ENCODE peak calls at places on chromosomes 11 and 22, in six cellular contexts. One of them, this sample, is unnamed.

GRCh38 chr11:86621854-86622253 is 50.6 kb downstream of the ME3 start:
- DNase-seq in neural crest cell: no peak
- DNase-seq in astrocyte of the spinal cord: no peak
- DNase-seq in heart right ventricle: no peak
- DNase-seq in Peyer's patch: no peak
- DNase-seq in chondrocyte: no peak
- DNase-seq in this sample: no peak

GRCh38 chr11:85756401-85757200 is 54.3 kb downstream of the SYTL2 start:
- DNase-seq in neural crest cell: no peak
- DNase-seq in astrocyte of the spinal cord: no peak
- DNase-seq in heart right ventricle: no peak
- DNase-seq in Peyer's patch: peak; percentile 75
- DNase-seq in chondrocyte: no peak
- DNase-seq in this sample: peak; percentile 35

GRCh38 chr11:102306817-102307814 is 10.2 kb upstream of the BIRC3 start:
- DNase-seq in neural crest cell: no peak
- DNase-seq in astrocyte of the spinal cord: no peak
- DNase-seq in heart right ventricle: no peak
- DNase-seq in Peyer's patch: peak; percentile 78
- DNase-seq in chondrocyte: no peak
- DNase-seq in this sample: no peak

GRCh38 chr22:21933899-21934298 is 18.7 kb downstream of the PPM1F start:
- DNase-seq in neural crest cell: no peak
- DNase-seq in astrocyte of the spinal cord: no peak
- DNase-seq in heart right ventricle: no peak
- DNase-seq in Peyer's patch: no peak
- DNase-seq in chondrocyte: no peak
- DNase-seq in this sample: no peak

GRCh38 chr11:69467196-69467595 is 14.3 kb upstream of the LINC01488 start:
- DNase-seq in neural crest cell: no peak
- DNase-seq in astrocyte of the spinal cord: no peak
- DNase-seq in heart right ventricle: no peak
- DNase-seq in Peyer's patch: no peak
- DNase-seq in chondrocyte: peak; percentile 26
- DNase-seq in this sample: no peak

GRCh38 chr11:119019996-119020395 is 1.4 kb downstream of the TRAPPC4 start:
- DNase-seq in neural crest cell: no peak
- DNase-seq in astrocyte of the spinal cord: no peak
- DNase-seq in heart right ventricle: no peak
- DNase-seq in Peyer's patch: no peak
- DNase-seq in chondrocyte: no peak
- DNase-seq in this sample: no peak

GRCh38 chr11:116188350-116188749 is 584.4 kb downstream of the BUD13 start:
- DNase-seq in neural crest cell: no peak
- DNase-seq in astrocyte of the spinal cord: no peak
- DNase-seq in heart right ventricle: no peak
- DNase-seq in Peyer's patch: no peak
- DNase-seq in chondrocyte: no peak
- DNase-seq in this sample: no peak

GRCh38 chr22:49963647-49964026 is 3.1 kb downstream of the PIM3 start:
- DNase-seq in neural crest cell: no peak
- DNase-seq in astrocyte of the spinal cord: no peak
- DNase-seq in heart right ventricle: no peak
- DNase-seq in Peyer's patch: peak; percentile 47
- DNase-seq in chondrocyte: no peak
- DNase-seq in this sample: no peak

GRCh38 chr11:134951305-134951700 is 539.3 kb upstream of the B3GAT1 start:
- DNase-seq in neural crest cell: no peak
- DNase-seq in astrocyte of the spinal cord: peak; percentile 69
- DNase-seq in heart right ventricle: no peak
- DNase-seq in Peyer's patch: no peak
- DNase-seq in chondrocyte: no peak
- DNase-seq in this sample: no peak

GRCh38 chr11:40401132-40401853 is 1058.2 kb downstream of the LRRC4C start:
- DNase-seq in neural crest cell: no peak
- DNase-seq in astrocyte of the spinal cord: no peak
- DNase-seq in heart right ventricle: no peak
- DNase-seq in Peyer's patch: no peak
- DNase-seq in chondrocyte: no peak
- DNase-seq in this sample: no peak

GRCh38 chr11:20477418-20478090 is 90.0 kb downstream of the PRMT3 start:
- DNase-seq in neural crest cell: no peak
- DNase-seq in astrocyte of the spinal cord: no peak
- DNase-seq in heart right ventricle: no peak
- DNase-seq in Peyer's patch: no peak
- DNase-seq in chondrocyte: no peak
- DNase-seq in this sample: no peak

GRCh38 chr22:45922661-45923060 is 54.3 kb downstream of the WNT7B start:
- DNase-seq in neural crest cell: no peak
- DNase-seq in astrocyte of the spinal cord: no peak
- DNase-seq in heart right ventricle: no peak
- DNase-seq in Peyer's patch: no peak
- DNase-seq in chondrocyte: no peak
- DNase-seq in this sample: no peak
- TF ChIP-seq CTCF in neural crest cell: no peak
- TF ChIP-seq CTCF in astrocyte of the spinal cord: no peak
- TF ChIP-seq CTCF in heart right ventricle: no peak
- TF ChIP-seq CTCF in Peyer's patch: no peak
- TF ChIP-seq CTCF in chondrocyte: no peak
- TF ChIP-seq CTCF in this sample: no peak

DNA sequence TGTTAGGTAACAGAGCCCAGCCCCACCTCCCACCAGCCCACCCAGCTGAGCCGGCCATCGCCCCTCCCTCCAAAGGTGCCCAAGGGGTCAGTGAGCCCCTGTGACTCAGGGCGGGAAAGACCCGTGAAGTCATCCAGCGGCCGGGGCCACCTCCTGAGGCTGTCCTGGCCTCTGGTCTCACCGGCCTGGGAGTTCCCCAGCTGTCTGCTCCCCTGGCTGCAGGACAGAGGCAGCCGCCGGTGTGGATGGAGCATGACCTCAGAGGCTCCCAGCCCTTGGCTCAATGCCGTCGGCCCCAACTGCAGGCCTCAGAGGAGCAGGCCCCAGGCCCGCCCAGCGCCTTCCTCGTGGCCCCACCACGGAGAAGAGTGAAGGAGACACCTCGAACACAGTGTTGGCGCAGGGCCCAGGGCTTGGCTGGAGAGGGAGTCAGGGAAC is 28.7 kb downstream of the RPL3 start:
- DNase-seq in neural crest cell: no peak
- DNase-seq in astrocyte of the spinal cord: peak; percentile 75
- DNase-seq in heart right ventricle: peak; percentile 84
- DNase-seq in Peyer's patch: peak; percentile 48
- DNase-seq in chondrocyte: peak; percentile 90
- DNase-seq in this sample: peak; percentile 38
- TF ChIP-seq CTCF in neural crest cell: no peak
- TF ChIP-seq CTCF in astrocyte of the spinal cord: no peak
- TF ChIP-seq CTCF in heart right ventricle: no peak
- TF ChIP-seq CTCF in Peyer's patch: no peak
- TF ChIP-seq CTCF in chondrocyte: no peak
- TF ChIP-seq CTCF in this sample: no peak

DNA sequence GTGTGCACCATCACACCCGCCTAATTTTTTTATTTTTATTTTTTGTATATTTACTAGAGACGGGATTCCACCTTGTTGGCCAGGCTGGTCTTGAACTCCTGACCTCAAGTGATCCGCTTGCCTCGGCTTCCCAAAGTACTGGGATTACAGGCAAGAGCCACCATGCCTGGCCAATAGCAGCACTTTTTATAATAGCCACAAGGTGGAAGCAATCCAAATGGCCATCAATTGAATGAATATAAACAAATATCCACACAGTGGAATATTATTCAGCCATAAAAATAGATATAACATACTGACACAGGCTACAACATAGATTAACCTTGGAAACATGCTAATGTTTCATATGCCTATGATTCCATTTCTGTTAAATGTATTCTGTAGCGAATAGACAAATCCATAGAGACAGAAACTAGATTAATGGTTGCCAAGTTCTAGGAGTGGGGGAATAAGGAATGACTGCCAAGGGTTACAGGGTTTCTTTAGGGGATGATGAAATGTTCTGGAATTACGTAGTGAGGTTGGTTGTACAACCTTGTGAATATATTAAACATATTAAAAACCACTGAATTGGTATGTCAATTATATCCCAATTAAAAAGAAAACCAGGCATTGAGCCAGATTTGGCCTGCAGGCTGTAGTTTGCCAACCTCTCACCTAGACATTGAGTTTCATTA is 4.8 kb downstream of the VPS51 start:
- DNase-seq in neural crest cell: no peak
- DNase-seq in astrocyte of the spinal cord: no peak
- DNase-seq in heart right ventricle: no peak
- DNase-seq in Peyer's patch: no peak
- DNase-seq in chondrocyte: no peak
- DNase-seq in this sample: peak; percentile 80
- TF ChIP-seq CTCF in neural crest cell: peak; percentile 42
- TF ChIP-seq CTCF in astrocyte of the spinal cord: no peak
- TF ChIP-seq CTCF in heart right ventricle: no peak
- TF ChIP-seq CTCF in Peyer's patch: no peak
- TF ChIP-seq CTCF in chondrocyte: peak; percentile 43
- TF ChIP-seq CTCF in this sample: peak; percentile 16

GRCh38 chr11:124889692-124890091 is 8.0 kb downstream of the ROBO4 start:
- DNase-seq in neural crest cell: no peak
- DNase-seq in astrocyte of the spinal cord: no peak
- DNase-seq in heart right ventricle: no peak
- DNase-seq in Peyer's patch: no peak
- DNase-seq in chondrocyte: no peak
- DNase-seq in this sample: no peak
- TF ChIP-seq CTCF in neural crest cell: no peak
- TF ChIP-seq CTCF in astrocyte of the spinal cord: no peak
- TF ChIP-seq CTCF in heart right ventricle: no peak
- TF ChIP-seq CTCF in Peyer's patch: no peak
- TF ChIP-seq CTCF in chondrocyte: no peak
- TF ChIP-seq CTCF in this sample: no peak

GRCh38 chr11:9060700-9061111 is 30.7 kb downstream of the SCUBE2 start:
- DNase-seq in neural crest cell: no peak
- DNase-seq in astrocyte of the spinal cord: no peak
- DNase-seq in heart right ventricle: no peak
- DNase-seq in Peyer's patch: no peak
- DNase-seq in chondrocyte: no peak
- DNase-seq in this sample: no peak
- TF ChIP-seq CTCF in neural crest cell: no peak
- TF ChIP-seq CTCF in astrocyte of the spinal cord: no peak
- TF ChIP-seq CTCF in heart right ventricle: no peak
- TF ChIP-seq CTCF in Peyer's patch: no peak
- TF ChIP-seq CTCF in chondrocyte: no peak
- TF ChIP-seq CTCF in this sample: peak; percentile 27

GRCh38 chr11:104873252-104873651 is 25.0 kb downstream of the CASP12 start:
- DNase-seq in neural crest cell: no peak
- DNase-seq in astrocyte of the spinal cord: no peak
- DNase-seq in heart right ventricle: no peak
- DNase-seq in Peyer's patch: no peak
- DNase-seq in chondrocyte: no peak
- DNase-seq in this sample: no peak
- TF ChIP-seq CTCF in neural crest cell: no peak
- TF ChIP-seq CTCF in astrocyte of the spinal cord: peak; percentile 3
- TF ChIP-seq CTCF in heart right ventricle: no peak
- TF ChIP-seq CTCF in Peyer's patch: no peak
- TF ChIP-seq CTCF in chondrocyte: no peak
- TF ChIP-seq CTCF in this sample: no peak

GRCh38 chr11:130112071-130112830 is 42.6 kb downstream of the APLP2 start:
- DNase-seq in neural crest cell: no peak
- DNase-seq in astrocyte of the spinal cord: peak; percentile 34
- DNase-seq in heart right ventricle: no peak
- DNase-seq in Peyer's patch: no peak
- DNase-seq in chondrocyte: no peak
- DNase-seq in this sample: no peak
- TF ChIP-seq CTCF in neural crest cell: no peak
- TF ChIP-seq CTCF in astrocyte of the spinal cord: no peak
- TF ChIP-seq CTCF in heart right ventricle: no peak
- TF ChIP-seq CTCF in Peyer's patch: no peak
- TF ChIP-seq CTCF in chondrocyte: no peak
- TF ChIP-seq CTCF in this sample: no peak

GRCh38 chr11:103737791-103738190 is 298.6 kb upstream of the DDI1 start:
- DNase-seq in neural crest cell: no peak
- DNase-seq in astrocyte of the spinal cord: no peak
- DNase-seq in heart right ventricle: peak; percentile 18
- DNase-seq in Peyer's patch: no peak
- DNase-seq in chondrocyte: no peak
- DNase-seq in this sample: peak; percentile 51
- TF ChIP-seq CTCF in neural crest cell: no peak
- TF ChIP-seq CTCF in astrocyte of the spinal cord: no peak
- TF ChIP-seq CTCF in heart right ventricle: no peak
- TF ChIP-seq CTCF in Peyer's patch: no peak
- TF ChIP-seq CTCF in chondrocyte: no peak
- TF ChIP-seq CTCF in this sample: no peak

GRCh38 chr11:107078375-107078774 is 60.1 kb upstream of the GUCY1A2 start:
- DNase-seq in neural crest cell: no peak
- DNase-seq in astrocyte of the spinal cord: no peak
- DNase-seq in heart right ventricle: no peak
- DNase-seq in Peyer's patch: no peak
- DNase-seq in chondrocyte: no peak
- DNase-seq in this sample: no peak
- TF ChIP-seq CTCF in neural crest cell: no peak
- TF ChIP-seq CTCF in astrocyte of the spinal cord: no peak
- TF ChIP-seq CTCF in heart right ventricle: no peak
- TF ChIP-seq CTCF in Peyer's patch: no peak
- TF ChIP-seq CTCF in chondrocyte: no peak
- TF ChIP-seq CTCF in this sample: no peak

DNA sequence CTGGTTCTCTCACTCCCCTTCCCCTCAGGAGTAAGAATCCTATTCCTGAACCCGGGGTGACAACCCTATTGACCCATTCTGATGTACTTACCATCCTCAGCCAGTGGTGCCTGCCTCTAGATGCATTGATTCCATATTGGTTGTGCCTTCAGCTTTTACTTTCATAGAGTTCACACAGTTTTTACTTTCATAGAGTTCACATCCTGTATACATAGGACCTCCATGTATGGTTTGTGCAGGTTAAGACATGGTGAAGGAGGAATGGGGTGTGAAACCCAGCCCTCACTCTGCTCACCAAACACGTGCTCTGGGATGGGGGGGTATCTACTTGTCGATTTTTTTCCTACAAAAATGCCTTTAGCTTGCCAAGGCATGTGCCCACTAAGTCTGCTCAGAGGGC is 105.6 kb upstream of the TBCEL start:
- DNase-seq in neural crest cell: no peak
- DNase-seq in astrocyte of the spinal cord: no peak
- DNase-seq in heart right ventricle: no peak
- DNase-seq in Peyer's patch: no peak
- DNase-seq in chondrocyte: no peak
- DNase-seq in this sample: no peak
- TF ChIP-seq CTCF in neural crest cell: no peak
- TF ChIP-seq CTCF in astrocyte of the spinal cord: no peak
- TF ChIP-seq CTCF in heart right ventricle: no peak
- TF ChIP-seq CTCF in Peyer's patch: no peak
- TF ChIP-seq CTCF in chondrocyte: no peak
- TF ChIP-seq CTCF in this sample: no peak